ENCODE peak calls at places on chromosome 10, in seven cellular contexts. Y is IMR-90, L is body of pancreas, B is uterus, C is Peyer's patch, K is left lung, F is BE2C. S is an unnamed sample. For H3K9me3 and H3K36me3, the result is how much of the 10 kb centered on the place peaks cover.

GRCh38 chr10:130739016-130739756 is 572.3 kb downstream of the TCERG1L start:
- DNase-seq in L (no peak), B (no peak), F (no peak), K (no peak), Y (no peak), C (no peak), S (no peak)

GRCh38 chr10:122342293-122343134 is 32.0 kb upstream of the PLEKHA1 start:
- DNase-seq in Y (peak), L (peak), C (no peak), K (no peak), B (peak), F (peak), S (no peak)

GRCh38 chr10:3636356-3637181 is 148.4 kb downstream of the KLF6 start:
- DNase-seq in B (no peak), F (peak), L (no peak), C (no peak), K (no peak), Y (no peak), S (no peak)

GRCh38 chr10:37436361-37436760 is 311.0 kb downstream of the ANKRD30A start:
- DNase-seq in F (no peak), Y (no peak), L (no peak), C (no peak), B (no peak), K (no peak), S (no peak)

GRCh38 chr10:329361-330099 is 194.3 kb downstream of the ZMYND11 start:
- DNase-seq in F (peak), K (peak), Y (peak), B (peak), L (peak), C (peak), S (peak)

GRCh38 chr10:102726274-102726673 is 11.8 kb downstream of the SFXN2 start:
- DNase-seq in B (no peak), K (no peak), F (no peak), Y (no peak), C (no peak), L (no peak), S (no peak)

GRCh38 chr10:88385601-88386203 is 197.4 kb downstream of the RNLS start:
- DNase-seq in Y (no peak), L (peak), K (peak), C (peak), B (peak), F (peak), S (no peak)

GRCh38 chr10:17023386-17024298 is 106.0 kb downstream of the CUBN start:
- DNase-seq in C (peak), B (peak), Y (peak), L (peak), F (no peak), K (peak), S (no peak)

GRCh38 chr10:125252937-125253336 is 92.6 kb upstream of the CTBP2 start:
- DNase-seq in Y (no peak), L (no peak), B (no peak), C (no peak), K (no peak), F (no peak), S (no peak)

GRCh38 chr10:8042864-8043568 is 11.5 kb upstream of the GATA3 start:
- DNase-seq in B (no peak), L (no peak), K (no peak), Y (no peak), C (no peak), F (no peak), S (no peak)

GRCh38 chr10:129105266-129105665 is 361.8 kb upstream of the MGMT start:
- DNase-seq in C (no peak), K (no peak), Y (peak), F (no peak), B (no peak), L (no peak), S (no peak)

GRCh38 chr10:46520381-46520780 is 36.1 kb downstream of the GPRIN2 start:
- DNase-seq in L (no peak), Y (no peak), F (no peak), B (no peak), C (no peak), K (peak), S (peak)

GRCh38 chr10:86535057-86535882 is 13.7 kb upstream of the WAPL start:
- DNase-seq in B (peak), F (no peak), Y (no peak), L (peak), K (peak), C (peak), S (peak)

GRCh38 chr10:125928928-125929585 is 32.7 kb downstream of the FANK1 start:
- DNase-seq in F (no peak), C (no peak), Y (no peak), B (no peak), K (no peak), L (no peak), S (no peak)

GRCh38 chr10:98446121-98446655 is 547 bp downstream of the HPS1 start:
- DNase-seq in C (peak), B (peak), L (peak), F (no peak), Y (peak), K (peak), S (no peak)

GRCh38 chr10:413662-414071 is 275.8 kb downstream of the DIP2C start:
- DNase-seq in C (no peak), Y (no peak), L (no peak), K (no peak), F (no peak), B (no peak), S (no peak)

GRCh38 chr10:114276066-114276465 is 37.0 kb downstream of the VWA2 start:
- DNase-seq in C (no peak), F (no peak), Y (no peak), L (no peak), B (no peak), K (no peak), S (no peak)

GRCh38 chr10:29392376-29393021 is 103.6 kb downstream of the LYZL1 start:
- DNase-seq in B (no peak), C (no peak), F (peak), K (no peak), L (peak), Y (peak), S (no peak)

GRCh38 chr10:56622335-56622973 is 261.4 kb upstream of the ZWINT start:
- DNase-seq in F (no peak), C (no peak), K (no peak), L (no peak), B (no peak), Y (no peak), S (no peak)

GRCh38 chr10:7965457-7965856 is 89.0 kb upstream of the GATA3 start:
- DNase-seq in B (no peak), F (no peak), Y (no peak), C (no peak), K (no peak), L (no peak), S (no peak)

GRCh38 chr10:79424221-79425073 is 21.0 kb downstream of the ZCCHC24 start:
- DNase-seq in F (no peak), L (peak), B (peak), C (no peak), K (peak), Y (peak), S (peak)

GRCh38 chr10:79610601-79611191 is at the start of gene SFTPA1:
- DNase-seq in C (no peak), L (no peak), B (no peak), F (no peak), Y (no peak), K (peak), S (no peak)

GRCh38 chr10:76640765-76641164 is 996.8 kb downstream of the KCNMA1 start:
- DNase-seq in F (no peak), B (no peak), C (no peak), L (no peak), Y (peak), K (no peak), S (no peak)

GRCh38 chr10:15860692-15861201 is 440 bp upstream of the MINDY3 start:
- DNase-seq in C (no peak), B (no peak), L (no peak), K (no peak), F (no peak), Y (no peak), S (no peak)

GRCh38 chr10:63217120-63217605 is 84.0 kb downstream of the NRBF2 start:
- DNase-seq in Y (peak), C (no peak), L (peak), F (peak), K (no peak), B (no peak), S (no peak)

GRCh38 chr10:91409869-91410637 is at the start of gene HECTD2:
- DNase-seq in F (peak), C (peak), Y (peak), B (peak), L (peak), K (peak), S (peak)

GRCh38 chr10:131233611-131234258 is 77.8 kb downstream of the TCERG1L start:
- DNase-seq in B (no peak), L (no peak), C (no peak), K (no peak), F (no peak), Y (no peak), S (no peak)

GRCh38 chr10:27815846-27816245 is 70.2 kb upstream of the MKX start:
- DNase-seq in K (no peak), B (no peak), C (no peak), Y (no peak), L (no peak), F (no peak), S (no peak)

DNA sequence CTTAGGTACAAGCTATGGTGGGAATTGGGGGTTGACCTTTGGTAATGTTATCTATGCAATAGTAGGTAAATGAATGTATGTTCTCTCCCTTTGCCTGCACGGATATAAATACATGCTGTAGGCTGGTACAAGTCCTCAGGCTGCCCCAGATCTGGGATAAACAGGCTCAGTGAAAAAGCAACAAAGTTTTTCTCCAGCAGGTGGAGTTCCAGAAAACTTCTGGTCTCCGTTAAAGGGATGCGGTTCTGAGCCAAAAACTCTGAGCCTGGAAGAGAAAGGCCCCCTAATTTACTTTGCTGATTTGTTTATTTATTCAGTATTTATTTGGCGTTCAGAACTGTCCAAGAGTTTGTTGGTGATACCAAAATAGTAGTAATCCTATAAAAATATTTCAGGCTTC is 204.7 kb downstream of the ADRA2A start:
- DNase-seq in L (peak), B (no peak), C (no peak), F (no peak), Y (no peak), K (no peak), S (no peak)
- TF ChIP-seq CTCF in L (peak), B (peak), C (no peak), F (peak), Y (no peak), K (peak), S (peak)

DNA sequence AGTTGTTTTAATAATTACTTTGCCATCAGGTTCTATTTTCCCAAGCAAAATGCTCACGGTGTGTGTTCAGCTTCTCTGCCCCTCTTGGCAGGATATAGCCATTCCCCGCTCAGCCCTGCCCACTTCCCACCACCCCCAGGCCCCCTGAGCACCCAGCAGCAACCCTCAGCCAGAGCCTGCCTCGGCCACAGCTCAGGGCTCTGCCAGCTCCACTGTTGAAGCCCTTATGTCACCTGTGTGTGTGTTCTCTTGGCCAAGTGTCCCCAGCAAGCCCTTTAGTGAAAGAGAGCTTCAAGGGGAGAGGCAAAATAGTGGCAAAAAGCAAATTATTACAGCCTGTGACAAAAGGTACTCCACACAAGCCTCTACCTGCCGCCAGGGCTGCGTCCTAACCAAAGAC is 275.3 kb downstream of the ADARB2 start:
- DNase-seq in L (no peak), C (no peak), Y (no peak), B (no peak), F (no peak), K (no peak), S (no peak)
- H3K9me3 ChIP-seq in L (under half), C (under half), Y (under half), B (under half), F (under half), K (under half), S (under half)

DNA sequence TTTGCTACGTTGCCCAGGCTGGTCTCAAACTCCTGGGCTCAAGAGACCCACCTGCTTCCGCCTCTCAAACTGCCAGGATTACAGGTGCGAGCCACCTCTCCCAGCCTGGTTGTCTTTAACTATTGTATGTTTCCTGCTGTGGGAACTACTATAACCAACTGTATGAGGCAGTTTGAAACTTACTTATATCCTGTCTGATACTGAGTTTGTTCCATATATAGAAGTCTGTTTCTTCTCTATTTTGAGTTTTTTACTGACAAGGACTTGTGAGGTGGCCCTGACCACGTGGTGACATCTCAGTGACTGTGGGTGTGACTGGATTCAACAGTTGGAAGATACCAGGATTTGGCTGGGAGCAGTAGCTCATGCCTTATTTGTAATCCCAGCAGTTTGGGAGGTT is 14.2 kb downstream of the FBH1 start:
- DNase-seq in K (no peak), C (no peak), L (no peak), F (no peak), Y (no peak), B (no peak), S (no peak)
- H3K36me3 ChIP-seq in K (under half), C (under half), L (under half), F (under half), Y (under half), B (under half), S (under half)

GRCh38 chr10:101137271-101137670 is 6.2 kb downstream of the TLX1 start:
- DNase-seq in Y (no peak), B (no peak), F (no peak), C (no peak), L (no peak), K (no peak), S (no peak)
- TF ChIP-seq CTCF in Y (no peak), B (no peak), F (no peak), C (no peak), L (no peak), K (no peak), S (no peak)

GRCh38 chr10:132820056-132820455 is 34.1 kb upstream of the NKX6-2 start:
- DNase-seq in Y (no peak), F (no peak), C (no peak), K (no peak), L (no peak), B (no peak), S (no peak)
- H3K9me3 ChIP-seq in Y (under half), F (under half), C (under half), K (under half), L (under half), B (under half), S (under half)